ENCODE peak calls at places on chromosomes 6 and 20, in seven cellular contexts. One of them, this sample, is unnamed.
A peak's percentile ranks its signal among the peaks of the same experiment; 100 is the strongest.

GRCh38 chr6:120198033-120198432 is 848.5 kb upstream of the MAN1A1 start:
- DNase-seq in neural progenitor cell: peak; percentile 24
- DNase-seq in GM13977: no peak
- DNase-seq in mucosa of descending colon: no peak
- DNase-seq in CD8-positive, alpha-beta T cell: no peak
- DNase-seq in tibial nerve: no peak
- DNase-seq in endothelial cell: no peak
- DNase-seq in this sample: no peak

GRCh38 chr6:163260111-163260895 is 154.2 kb upstream of the QKI start:
- DNase-seq in neural progenitor cell: peak; percentile 68
- DNase-seq in mucosa of descending colon: no peak
- DNase-seq in tibial nerve: no peak
- DNase-seq in CD8-positive, alpha-beta T cell: no peak
- DNase-seq in endothelial cell: no peak
- DNase-seq in GM13977: no peak
- DNase-seq in this sample: no peak

GRCh38 chr6:121319112-121319553 is 15.1 kb downstream of the TBC1D32 start:
- DNase-seq in neural progenitor cell: peak; percentile 43
- DNase-seq in mucosa of descending colon: no peak
- DNase-seq in endothelial cell: no peak
- DNase-seq in GM13977: no peak
- DNase-seq in CD8-positive, alpha-beta T cell: no peak
- DNase-seq in tibial nerve: no peak
- DNase-seq in this sample: no peak

GRCh38 chr6:155237613-155238012 is 26.2 kb upstream of the CLDN20 start:
- DNase-seq in tibial nerve: no peak
- DNase-seq in CD8-positive, alpha-beta T cell: no peak
- DNase-seq in GM13977: no peak
- DNase-seq in neural progenitor cell: no peak
- DNase-seq in endothelial cell: no peak
- DNase-seq in mucosa of descending colon: no peak
- DNase-seq in this sample: no peak

GRCh38 chr20:47527004-47527800 is 25.5 kb downstream of the NCOA3 start:
- DNase-seq in endothelial cell: no peak
- DNase-seq in mucosa of descending colon: no peak
- DNase-seq in CD8-positive, alpha-beta T cell: no peak
- DNase-seq in GM13977: no peak
- DNase-seq in tibial nerve: no peak
- DNase-seq in neural progenitor cell: no peak
- DNase-seq in this sample: no peak

GRCh38 chr6:62763125-62763524 is 448.1 kb upstream of the FKBP1C start:
- DNase-seq in CD8-positive, alpha-beta T cell: no peak
- DNase-seq in endothelial cell: no peak
- DNase-seq in GM13977: no peak
- DNase-seq in neural progenitor cell: no peak
- DNase-seq in tibial nerve: no peak
- DNase-seq in mucosa of descending colon: no peak
- DNase-seq in this sample: no peak

GRCh38 chr6:30826961-30827342 is 57.4 kb upstream of the DDR1 start:
- DNase-seq in GM13977: no peak
- DNase-seq in mucosa of descending colon: peak; percentile 77
- DNase-seq in tibial nerve: no peak
- DNase-seq in endothelial cell: no peak
- DNase-seq in CD8-positive, alpha-beta T cell: no peak
- DNase-seq in neural progenitor cell: no peak
- DNase-seq in this sample: peak; percentile 67

GRCh38 chr6:113805836-113806500 is 51.2 kb upstream of the MARCKS start:
- DNase-seq in tibial nerve: no peak
- DNase-seq in CD8-positive, alpha-beta T cell: no peak
- DNase-seq in endothelial cell: no peak
- DNase-seq in mucosa of descending colon: no peak
- DNase-seq in neural progenitor cell: no peak
- DNase-seq in GM13977: no peak
- DNase-seq in this sample: no peak

GRCh38 chr6:106204961-106205360 is 118.8 kb downstream of the PRDM1 start:
- DNase-seq in mucosa of descending colon: no peak
- DNase-seq in neural progenitor cell: no peak
- DNase-seq in CD8-positive, alpha-beta T cell: no peak
- DNase-seq in endothelial cell: no peak
- DNase-seq in tibial nerve: no peak
- DNase-seq in GM13977: no peak
- DNase-seq in this sample: no peak

GRCh38 chr6:117776441-117776840 is 101.2 kb downstream of the NUS1 start:
- DNase-seq in neural progenitor cell: no peak
- DNase-seq in mucosa of descending colon: no peak
- DNase-seq in GM13977: no peak
- DNase-seq in tibial nerve: no peak
- DNase-seq in endothelial cell: no peak
- DNase-seq in CD8-positive, alpha-beta T cell: no peak
- DNase-seq in this sample: no peak
- TF ChIP-seq CTCF in neural progenitor cell: peak; percentile 52
- TF ChIP-seq CTCF in mucosa of descending colon: no peak
- TF ChIP-seq CTCF in GM13977: peak; percentile 35
- TF ChIP-seq CTCF in tibial nerve: no peak
- TF ChIP-seq CTCF in endothelial cell: peak; percentile 29
- TF ChIP-seq CTCF in CD8-positive, alpha-beta T cell: no peak
- TF ChIP-seq CTCF in this sample: no peak

GRCh38 chr6:119182875-119183274 is 104.4 kb upstream of the FAM184A start:
- DNase-seq in GM13977: no peak
- DNase-seq in neural progenitor cell: no peak
- DNase-seq in CD8-positive, alpha-beta T cell: no peak
- DNase-seq in tibial nerve: no peak
- DNase-seq in mucosa of descending colon: no peak
- DNase-seq in endothelial cell: no peak
- DNase-seq in this sample: no peak

GRCh38 chr6:119181046-119181445 is 102.6 kb upstream of the FAM184A start:
- DNase-seq in tibial nerve: no peak
- DNase-seq in CD8-positive, alpha-beta T cell: no peak
- DNase-seq in endothelial cell: no peak
- DNase-seq in mucosa of descending colon: no peak
- DNase-seq in GM13977: no peak
- DNase-seq in neural progenitor cell: no peak
- DNase-seq in this sample: no peak

GRCh38 chr6:119179062-119179461 is 100.6 kb upstream of the FAM184A start:
- DNase-seq in CD8-positive, alpha-beta T cell: no peak
- DNase-seq in neural progenitor cell: no peak
- DNase-seq in GM13977: no peak
- DNase-seq in tibial nerve: no peak
- DNase-seq in endothelial cell: no peak
- DNase-seq in mucosa of descending colon: no peak
- DNase-seq in this sample: no peak

GRCh38 chr6:119182404-119182803 is 103.9 kb upstream of the FAM184A start:
- DNase-seq in CD8-positive, alpha-beta T cell: no peak
- DNase-seq in GM13977: no peak
- DNase-seq in tibial nerve: no peak
- DNase-seq in endothelial cell: no peak
- DNase-seq in mucosa of descending colon: no peak
- DNase-seq in neural progenitor cell: no peak
- DNase-seq in this sample: no peak

GRCh38 chr6:119179842-119180241 is 101.4 kb upstream of the FAM184A start:
- DNase-seq in mucosa of descending colon: no peak
- DNase-seq in neural progenitor cell: no peak
- DNase-seq in CD8-positive, alpha-beta T cell: no peak
- DNase-seq in GM13977: no peak
- DNase-seq in endothelial cell: no peak
- DNase-seq in tibial nerve: no peak
- DNase-seq in this sample: no peak
- TF ChIP-seq CTCF in mucosa of descending colon: no peak
- TF ChIP-seq CTCF in neural progenitor cell: no peak
- TF ChIP-seq CTCF in CD8-positive, alpha-beta T cell: no peak
- TF ChIP-seq CTCF in GM13977: no peak
- TF ChIP-seq CTCF in endothelial cell: no peak
- TF ChIP-seq CTCF in tibial nerve: no peak
- TF ChIP-seq CTCF in this sample: no peak

GRCh38 chr6:3031857-3032256 is 32.2 kb downstream of the NQO2 start:
- DNase-seq in tibial nerve: no peak
- DNase-seq in CD8-positive, alpha-beta T cell: no peak
- DNase-seq in endothelial cell: no peak
- DNase-seq in neural progenitor cell: no peak
- DNase-seq in mucosa of descending colon: no peak
- DNase-seq in GM13977: no peak
- DNase-seq in this sample: no peak
- TF ChIP-seq CTCF in tibial nerve: no peak
- TF ChIP-seq CTCF in CD8-positive, alpha-beta T cell: no peak
- TF ChIP-seq CTCF in endothelial cell: no peak
- TF ChIP-seq CTCF in neural progenitor cell: no peak
- TF ChIP-seq CTCF in mucosa of descending colon: no peak
- TF ChIP-seq CTCF in GM13977: no peak
- TF ChIP-seq CTCF in this sample: no peak

GRCh38 chr6:48765352-48765961 is 654.5 kb upstream of the PTCHD4 start:
- DNase-seq in mucosa of descending colon: no peak
- DNase-seq in GM13977: peak; percentile 19
- DNase-seq in neural progenitor cell: peak; percentile 77
- DNase-seq in tibial nerve: no peak
- DNase-seq in CD8-positive, alpha-beta T cell: no peak
- DNase-seq in endothelial cell: peak; percentile 31
- DNase-seq in this sample: no peak
- TF ChIP-seq CTCF in mucosa of descending colon: no peak
- TF ChIP-seq CTCF in GM13977: peak; percentile 47
- TF ChIP-seq CTCF in neural progenitor cell: peak; percentile 76
- TF ChIP-seq CTCF in tibial nerve: no peak
- TF ChIP-seq CTCF in CD8-positive, alpha-beta T cell: no peak
- TF ChIP-seq CTCF in endothelial cell: peak; percentile 34
- TF ChIP-seq CTCF in this sample: no peak

DNA sequence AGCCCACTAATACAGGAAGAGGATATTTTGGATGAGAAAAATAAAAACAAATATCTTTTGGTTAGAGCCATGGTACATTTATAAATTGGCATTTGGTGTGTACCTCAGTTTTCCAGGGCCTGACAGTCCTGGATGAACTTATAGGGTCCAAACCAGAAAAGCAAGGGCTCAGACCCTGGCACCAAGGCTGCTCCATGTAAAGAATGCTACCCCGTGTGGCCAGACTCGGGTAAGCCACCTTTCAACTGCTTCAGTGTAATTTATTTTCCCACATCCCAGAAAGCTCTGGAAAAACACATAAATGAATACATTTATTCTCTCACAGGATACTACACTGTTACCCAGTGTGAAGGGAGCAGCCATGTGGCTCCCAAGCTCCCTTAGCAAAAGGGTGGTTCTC is 13.9 kb downstream of the MRPL14 start:
- DNase-seq in CD8-positive, alpha-beta T cell: no peak
- DNase-seq in GM13977: no peak
- DNase-seq in mucosa of descending colon: no peak
- DNase-seq in tibial nerve: no peak
- DNase-seq in endothelial cell: no peak
- DNase-seq in neural progenitor cell: no peak
- DNase-seq in this sample: no peak
- TF ChIP-seq CTCF in CD8-positive, alpha-beta T cell: no peak
- TF ChIP-seq CTCF in GM13977: no peak
- TF ChIP-seq CTCF in mucosa of descending colon: no peak
- TF ChIP-seq CTCF in tibial nerve: no peak
- TF ChIP-seq CTCF in endothelial cell: peak; percentile 17
- TF ChIP-seq CTCF in neural progenitor cell: peak; percentile 33
- TF ChIP-seq CTCF in this sample: peak; percentile 47

GRCh38 chr6:137863126-137863996 is 3.7 kb upstream of the TNFAIP3 start:
- DNase-seq in tibial nerve: no peak
- DNase-seq in endothelial cell: no peak
- DNase-seq in GM13977: no peak
- DNase-seq in mucosa of descending colon: no peak
- DNase-seq in neural progenitor cell: no peak
- DNase-seq in CD8-positive, alpha-beta T cell: no peak
- DNase-seq in this sample: no peak

GRCh38 chr6:137866914-137867684 is at the start of gene TNFAIP3:
- DNase-seq in tibial nerve: peak; percentile 90
- DNase-seq in CD8-positive, alpha-beta T cell: peak; percentile 91
- DNase-seq in mucosa of descending colon: peak; percentile 97
- DNase-seq in neural progenitor cell: peak; percentile 93
- DNase-seq in GM13977: peak; percentile 94
- DNase-seq in endothelial cell: peak; percentile 93
- DNase-seq in this sample: peak; percentile 86

GRCh38 chr6:137862419-137863125 is 4.5 kb upstream of the TNFAIP3 start:
- DNase-seq in GM13977: no peak
- DNase-seq in mucosa of descending colon: no peak
- DNase-seq in neural progenitor cell: no peak
- DNase-seq in tibial nerve: no peak
- DNase-seq in CD8-positive, alpha-beta T cell: no peak
- DNase-seq in endothelial cell: no peak
- DNase-seq in this sample: no peak

GRCh38 chr6:137866200-137866913 is 702 bp upstream of the TNFAIP3 start:
- DNase-seq in tibial nerve: peak; percentile 39
- DNase-seq in CD8-positive, alpha-beta T cell: no peak
- DNase-seq in mucosa of descending colon: peak; percentile 85
- DNase-seq in neural progenitor cell: peak; percentile 65
- DNase-seq in endothelial cell: no peak
- DNase-seq in GM13977: peak; percentile 56
- DNase-seq in this sample: peak; percentile 9

DNA sequence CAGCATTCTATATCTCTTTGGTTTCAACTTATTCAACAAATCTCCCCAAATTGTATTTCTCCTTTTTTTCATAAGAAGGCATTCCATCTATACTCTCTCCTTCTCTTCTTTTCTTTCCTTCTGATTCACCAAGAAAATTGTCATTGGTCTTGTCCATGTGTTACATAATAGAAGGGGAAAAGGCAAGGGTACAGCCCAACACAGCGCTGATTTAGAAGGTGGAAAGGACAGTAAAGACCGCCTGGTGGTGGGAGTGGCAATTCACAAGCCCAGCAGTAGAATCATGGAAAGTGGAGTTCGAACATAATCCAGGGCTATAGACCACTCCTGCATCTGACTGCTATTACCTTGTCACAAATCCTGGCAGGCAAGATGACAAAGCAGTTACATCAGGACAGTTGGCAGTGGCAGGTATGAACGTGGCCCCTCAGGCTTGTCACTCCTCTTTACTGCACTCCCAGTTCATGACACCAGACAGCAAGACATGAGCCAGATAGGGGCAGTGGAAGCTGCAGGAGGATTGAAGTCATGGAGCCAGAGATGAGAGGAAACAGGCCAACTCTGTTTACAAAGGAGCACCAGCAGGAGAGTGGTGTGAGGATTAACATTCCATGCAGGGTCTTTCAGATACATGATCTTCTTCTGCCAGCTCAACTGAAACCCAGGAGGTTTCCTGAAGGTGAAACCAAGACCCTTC is 2.1 kb upstream of the TNFAIP3 start:
- DNase-seq in endothelial cell: no peak
- DNase-seq in mucosa of descending colon: no peak
- DNase-seq in neural progenitor cell: peak; percentile 42
- DNase-seq in CD8-positive, alpha-beta T cell: no peak
- DNase-seq in tibial nerve: no peak
- DNase-seq in GM13977: no peak
- DNase-seq in this sample: no peak
- TF ChIP-seq CTCF in endothelial cell: no peak
- TF ChIP-seq CTCF in mucosa of descending colon: no peak
- TF ChIP-seq CTCF in neural progenitor cell: no peak
- TF ChIP-seq CTCF in CD8-positive, alpha-beta T cell: no peak
- TF ChIP-seq CTCF in tibial nerve: no peak
- TF ChIP-seq CTCF in GM13977: no peak
- TF ChIP-seq CTCF in this sample: no peak

This sample was measured in gastrocnemius medialis.